ENCODE peak calls at places on chromosomes 3 and 15, in four cellular contexts. C is HepG2, H is GM12878, Z is K562. F is an unnamed sample.

GRCh38 chr3:45473841-45474240 is 85.5 kb downstream of the LARS2 start:
- DNase-seq in Z (no peak), H (no peak), C (no peak), F (no peak)

GRCh38 chr3:179956416-179956830 is 80.3 kb downstream of the PEX5L start:
- DNase-seq in Z (no peak), C (no peak), H (peak), F (no peak)

GRCh38 chr15:23506762-23507161 is 58.7 kb upstream of the MKRN3 start:
- DNase-seq in H (no peak), C (no peak), Z (no peak), F (no peak)

GRCh38 chr3:8864570-8865350 is 95.3 kb upstream of the OXTR start:
- DNase-seq in Z (no peak), H (no peak), C (no peak), F (no peak)

GRCh38 chr3:59469948-59470723 is 420.3 kb upstream of the CFAP20DC start:
- DNase-seq in Z (no peak), C (no peak), H (no peak), F (no peak)

GRCh38 chr3:194967126-194968117 is 281.7 kb downstream of the FAM43A start:
- DNase-seq in H (no peak), C (no peak), Z (no peak), F (no peak)

GRCh38 chr3:183272792-183273191 is 19.7 kb downstream of the B3GNT5 start:
- DNase-seq in H (no peak), C (no peak), Z (no peak), F (no peak)

GRCh38 chr3:183253961-183254815 is 1.1 kb downstream of the B3GNT5 start:
- DNase-seq in C (no peak), H (no peak), Z (peak), F (peak)

GRCh38 chr3:18225709-18226108 is 199.4 kb downstream of the SATB1 start:
- DNase-seq in C (no peak), H (no peak), Z (no peak), F (no peak)

GRCh38 chr3:8996681-8997121 is 33.4 kb upstream of the RAD18 start:
- DNase-seq in H (no peak), C (peak), Z (no peak), F (no peak)

GRCh38 chr3:118544458-118544857 is 490.2 kb downstream of the IGSF11 start:
- DNase-seq in C (no peak), Z (peak), H (no peak), F (no peak)

GRCh38 chr15:70165811-70166284 is 68.1 kb upstream of the TLE3 start:
- DNase-seq in C (no peak), Z (no peak), H (no peak), F (no peak)

GRCh38 chr3:108879915-108880314 is 57.3 kb downstream of the TRAT1 start:
- DNase-seq in Z (no peak), H (no peak), C (peak), F (no peak)

GRCh38 chr15:52498700-52499099 is 30.0 kb downstream of the MYO5A start:
- DNase-seq in C (no peak), Z (no peak), H (no peak), F (no peak)

GRCh38 chr3:172394692-172395091 is 53.6 kb downstream of the GHSR start:
- DNase-seq in H (no peak), C (no peak), Z (no peak), F (no peak)

GRCh38 chr3:152097770-152098169 is 171.0 kb upstream of the MBNL1 start:
- DNase-seq in C (no peak), Z (no peak), H (no peak), F (no peak)

GRCh38 chr15:75235051-75235673 is 23.0 kb upstream of the GOLGA6C start:
- DNase-seq in H (no peak), Z (no peak), C (no peak), F (no peak)

GRCh38 chr3:184277366-184277765 is 1.5 kb downstream of the ECE2 start:
- DNase-seq in Z (no peak), H (no peak), C (no peak), F (no peak)

GRCh38 chr3:123935830-123936229 is 25.2 kb downstream of the CCDC14 start:
- DNase-seq in Z (no peak), C (no peak), H (no peak), F (no peak)

GRCh38 chr3:184806567-184807271 is 5.2 kb upstream of the VPS8 start:
- DNase-seq in H (no peak), Z (no peak), C (no peak), F (no peak)

GRCh38 chr3:111509308-111509707 is 32.7 kb upstream of the CD96 start:
- DNase-seq in C (no peak), Z (no peak), H (no peak), F (no peak)

GRCh38 chr15:67406257-67406861 is 114.6 kb upstream of the C15orf61 start:
- DNase-seq in H (no peak), C (no peak), Z (peak), F (no peak)

GRCh38 chr3:31906182-31906581 is 74.9 kb downstream of the OSBPL10 start:
- DNase-seq in H (no peak), Z (no peak), C (no peak), F (no peak)

GRCh38 chr3:8937064-8938020 is 25.9 kb downstream of the RAD18 start:
- DNase-seq in Z (no peak), C (peak), H (no peak), F (no peak)

GRCh38 chr3:132911741-132912415 is 126.3 kb upstream of the TMEM108 start:
- DNase-seq in H (no peak), C (no peak), Z (no peak), F (no peak)

GRCh38 chr3:160575589-160575988 is 10.2 kb upstream of the KPNA4 start:
- DNase-seq in C (no peak), H (no peak), Z (no peak), F (no peak)

GRCh38 chr15:70058642-70059360 is 38.9 kb downstream of the TLE3 start:
- DNase-seq in H (no peak), C (no peak), Z (no peak), F (no peak)

GRCh38 chr3:36674816-36675215 is 89.5 kb downstream of the DCLK3 start:
- DNase-seq in Z (no peak), H (no peak), C (no peak), F (no peak)

GRCh38 chr15:72509484-72509883 is 35.4 kb downstream of the ARIH1 start:
- DNase-seq in C (no peak), Z (no peak), H (no peak), F (no peak)

GRCh38 chr15:67824157-67824899 is 981 bp upstream of the SKOR1 start:
- DNase-seq in C (no peak), H (no peak), Z (no peak), F (no peak)

GRCh38 chr15:45181491-45182285 is 6.1 kb downstream of the SHF start:
- DNase-seq in H (no peak), C (no peak), Z (no peak), F (no peak)

GRCh38 chr15:90570643-90571042 is 40.9 kb downstream of the CRTC3 start:
- DNase-seq in C (no peak), H (no peak), Z (no peak), F (no peak)

GRCh38 chr3:66372681-66373350 is 128.0 kb downstream of the LRIG1 start:
- DNase-seq in H (no peak), C (peak), Z (no peak), F (peak)
- TF ChIP-seq SP1 in H (no peak), C (no peak), Z (no peak), F (no peak)

GRCh38 chr15:29671308-29671981 is 150.8 kb downstream of the TJP1 start:
- DNase-seq in Z (no peak), C (no peak), H (no peak), F (no peak)

GRCh38 chr15:29669823-29670222 is 152.4 kb downstream of the TJP1 start:
- DNase-seq in Z (no peak), C (no peak), H (no peak), F (no peak)

GRCh38 chr15:29670266-29670665 is 152.0 kb downstream of the TJP1 start:
- DNase-seq in C (no peak), Z (no peak), H (no peak), F (no peak)

GRCh38 chr15:29672446-29672845 is 149.8 kb downstream of the TJP1 start:
- DNase-seq in H (no peak), C (no peak), Z (no peak), F (no peak)

DNA sequence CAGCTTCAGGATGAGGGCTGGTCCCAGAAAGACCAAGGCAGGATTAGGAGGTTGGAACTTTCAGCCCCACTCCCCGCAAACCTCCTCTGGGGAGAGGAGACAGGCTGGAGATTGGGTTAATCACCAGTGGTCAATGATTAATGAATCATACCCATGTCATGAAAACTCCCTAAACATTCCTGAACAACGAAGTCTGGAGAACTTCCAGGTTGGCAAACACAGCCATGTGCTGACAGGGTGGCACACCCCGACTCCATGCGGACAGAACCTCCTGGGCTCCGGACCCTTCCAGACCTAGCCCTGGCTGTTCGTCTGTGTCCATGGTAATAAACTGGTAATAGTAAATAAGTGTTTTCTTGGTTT is 151.3 kb downstream of the TJP1 start:
- DNase-seq in Z (no peak), C (peak), H (no peak), F (no peak)
- TF ChIP-seq FOXM1 in Z (no peak), C (no peak), H (no peak), F (no peak)

DNA sequence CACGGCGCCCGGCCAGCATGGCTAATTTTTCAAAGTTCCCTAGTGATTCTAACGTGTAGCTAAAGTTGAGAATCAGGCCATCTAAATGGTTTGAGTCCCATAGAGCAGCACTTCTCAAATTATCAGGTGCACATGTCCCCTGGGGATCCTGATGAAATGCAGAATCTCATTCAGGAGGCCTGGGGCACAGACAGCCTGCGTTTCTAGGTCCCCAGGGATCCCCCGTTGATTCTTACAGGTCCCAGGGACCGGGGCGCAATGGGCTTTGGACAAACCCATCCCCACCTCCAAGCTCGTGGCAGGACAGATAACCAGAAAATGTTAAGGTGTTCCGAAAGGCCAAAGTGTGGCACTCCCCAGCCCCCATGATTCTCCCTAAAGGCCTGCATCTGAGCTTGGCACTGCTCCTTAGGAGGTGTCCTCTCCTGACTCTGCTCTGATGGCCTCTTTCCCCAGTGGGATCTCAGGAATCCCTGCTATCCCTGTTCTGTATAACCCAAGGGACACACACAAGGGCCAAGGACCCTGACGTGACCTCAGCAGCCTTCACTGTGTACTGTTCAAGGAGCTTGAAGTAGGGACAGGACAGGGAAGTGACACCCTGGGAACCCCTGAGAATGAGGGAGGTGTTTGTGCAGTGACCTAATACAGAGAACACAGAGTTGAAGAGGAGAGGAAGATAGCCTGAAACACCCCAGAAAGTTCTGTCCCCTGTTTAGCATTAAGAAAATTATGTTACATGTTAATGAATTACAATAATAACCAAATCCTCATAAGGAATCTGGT is 8.0 kb downstream of the LRRK1 start:
- DNase-seq in C (no peak), Z (no peak), H (no peak), F (no peak)
- TF ChIP-seq SP1 in C (no peak), Z (no peak), H (no peak), F (no peak)

GRCh38 chr15:60052796-60053195 is 48.7 kb downstream of the FOXB1 start:
- DNase-seq in Z (no peak), H (no peak), C (no peak), F (no peak)

GRCh38 chr15:60049948-60050347 is 45.8 kb downstream of the FOXB1 start:
- DNase-seq in H (no peak), Z (no peak), C (no peak), F (no peak)

GRCh38 chr15:60044636-60045273 is 40.6 kb downstream of the FOXB1 start:
- DNase-seq in H (no peak), C (no peak), Z (no peak), F (peak)

GRCh38 chr15:60043744-60044435 is 39.8 kb downstream of the FOXB1 start:
- DNase-seq in C (no peak), H (no peak), Z (no peak), F (no peak)

DNA sequence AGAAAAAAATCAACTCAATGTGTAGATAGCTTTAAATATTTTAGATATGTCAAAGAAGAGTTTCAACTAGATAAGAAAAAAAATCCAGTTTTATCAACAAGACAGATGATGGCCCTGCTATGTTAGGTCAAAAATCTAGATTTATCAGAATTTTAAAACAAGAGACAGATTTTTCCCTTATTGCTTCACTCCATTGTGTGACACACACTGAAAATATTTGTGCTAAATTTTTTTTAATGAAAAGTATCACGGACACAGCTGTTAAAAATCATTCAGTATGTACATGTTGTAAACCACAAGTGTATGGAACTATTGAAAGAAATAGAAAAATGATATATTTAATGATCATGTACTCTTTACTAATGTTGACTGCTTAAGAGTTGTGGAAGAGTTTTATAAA is 43.6 kb downstream of the FOXB1 start:
- DNase-seq in H (no peak), Z (no peak), C (no peak), F (no peak)
- TF ChIP-seq FOXM1 in H (no peak), Z (no peak), C (no peak), F (no peak)

GRCh38 chr3:20039082-20039764 is 1.0 kb upstream of the KAT2B start:
- DNase-seq in H (no peak), C (no peak), Z (no peak), F (no peak)

GRCh38 chr3:20039765-20040475 is at the start of gene KAT2B:
- DNase-seq in Z (peak), C (peak), H (no peak), F (peak)

GRCh38 chr3:20041197-20041780 is 1.0 kb downstream of the KAT2B start:
- DNase-seq in Z (peak), H (no peak), C (peak), F (peak)

GRCh38 chr3:20042331-20042730 is 2.1 kb downstream of the KAT2B start:
- DNase-seq in Z (no peak), H (no peak), C (no peak), F (no peak)

DNA sequence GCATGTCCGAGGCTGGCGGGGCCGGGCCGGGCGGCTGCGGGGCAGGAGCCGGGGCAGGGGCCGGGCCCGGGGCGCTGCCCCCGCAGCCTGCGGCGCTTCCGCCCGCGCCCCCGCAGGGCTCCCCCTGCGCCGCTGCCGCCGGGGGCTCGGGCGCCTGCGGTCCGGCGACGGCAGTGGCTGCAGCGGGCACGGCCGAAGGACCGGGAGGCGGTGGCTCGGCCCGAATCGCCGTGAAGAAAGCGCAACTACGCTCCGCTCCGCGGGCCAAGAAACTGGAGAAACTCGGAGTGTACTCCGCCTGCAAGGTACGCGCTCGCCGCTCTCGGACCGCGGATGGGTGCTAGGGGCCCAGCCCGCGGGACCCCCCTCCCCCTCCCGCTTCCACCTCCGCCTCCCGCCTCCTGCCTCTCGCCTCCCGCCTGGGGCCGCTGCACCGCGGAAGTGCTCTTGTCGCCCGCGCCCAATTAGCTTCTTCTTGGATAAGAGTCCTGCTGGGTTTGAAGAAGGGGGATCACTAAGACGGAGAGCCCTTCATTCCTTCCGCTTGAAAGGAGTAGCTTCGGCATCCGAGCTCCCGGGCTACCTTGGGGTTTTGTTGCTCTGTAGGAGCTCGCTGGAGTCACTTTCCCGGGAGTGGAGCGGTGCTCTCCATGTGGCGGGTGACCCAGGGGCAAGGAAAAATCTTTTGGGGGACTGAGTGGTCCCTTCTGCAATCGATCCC is 390 bp downstream of the KAT2B start:
- DNase-seq in Z (peak), H (no peak), C (peak), F (peak)
- TF ChIP-seq SP1 in Z (peak), H (no peak), C (no peak), F (no peak)

DNA sequence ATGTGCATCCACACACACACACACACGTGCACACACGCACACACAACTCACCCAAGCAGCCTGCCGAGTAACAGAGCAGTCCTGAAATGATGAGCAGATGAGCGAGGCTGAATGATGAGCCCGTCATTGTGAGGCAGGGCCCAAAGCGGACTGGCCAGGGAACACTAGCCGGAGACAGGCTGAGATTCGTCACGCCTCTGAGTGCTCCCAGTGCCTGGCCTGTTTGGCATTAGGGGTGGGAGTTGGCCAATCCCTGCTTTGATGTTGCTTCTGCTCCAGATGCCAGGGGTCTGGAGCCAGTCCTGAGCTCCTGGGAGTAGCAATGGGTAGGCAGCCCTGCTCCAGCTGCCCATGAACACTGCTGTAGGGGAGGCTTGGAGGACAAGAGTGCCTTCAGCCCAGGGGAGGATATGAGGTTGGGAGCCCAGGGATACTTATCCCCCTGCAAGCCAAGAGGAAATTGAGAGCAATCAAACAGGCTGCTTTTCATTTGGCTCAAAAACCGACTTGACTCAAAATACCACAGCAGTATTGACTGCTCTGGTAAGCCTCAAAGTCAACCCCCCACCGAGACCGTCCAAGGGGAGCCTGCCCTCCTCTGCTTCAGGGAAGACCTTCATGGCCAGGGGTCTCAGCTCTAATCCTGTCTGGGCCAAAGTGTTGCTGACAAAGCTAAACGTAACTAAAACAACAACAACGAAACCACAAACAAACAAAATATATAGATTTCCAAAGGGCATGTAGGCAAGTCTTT is 22.9 kb downstream of the COLQ start:
- DNase-seq in H (no peak), Z (no peak), C (no peak), F (no peak)
- TF ChIP-seq FOXM1 in H (no peak), Z (no peak), C (no peak), F (no peak)

GRCh38 chr15:41926184-41927056 is 32.6 kb upstream of the SPTBN5 start:
- DNase-seq in H (no peak), Z (no peak), C (peak), F (no peak)
- TF ChIP-seq SP1 in H (no peak), Z (no peak), C (no peak), F (no peak)

F was measured in HEK293T.